ENCODE peak calls at places on chromosomes 13 and 19, in nine cellular contexts. K is GM23248, F is OCI-LY7, U is neural progenitor cell, R is HCT116, H is hepatocyte, Q is PC-3, O is MM.1S, S is SK-N-SH. V is an unnamed sample.

GRCh38 chr13:110797230-110797877 is 83.9 kb downstream of the ING1 start:
- DNase-seq in H (no peak), O (no peak), K (peak), Q (peak), R (no peak), F (no peak), U (no peak), S (no peak), V (peak)

GRCh38 chr13:46386996-46387851 is at the start of gene RUBCNL:
- DNase-seq in H (peak), Q (peak), F (peak), K (peak), O (peak), R (peak), S (peak), U (peak), V (peak)

GRCh38 chr19:55688422-55689218 is 13.6 kb downstream of the EPN1 start:
- DNase-seq in R (no peak), K (no peak), F (no peak), S (no peak), Q (no peak), U (no peak), O (no peak), H (peak), V (no peak)

GRCh38 chr13:38669234-38669964 is 17.5 kb upstream of the FREM2 start:
- DNase-seq in Q (no peak), K (no peak), H (no peak), R (no peak), F (no peak), U (no peak), O (no peak), S (no peak), V (no peak)

GRCh38 chr19:996051-996838 is 4.0 kb upstream of the GRIN3B start:
- DNase-seq in Q (peak), H (peak), K (peak), S (peak), F (no peak), O (peak), U (peak), R (no peak), V (peak)

GRCh38 chr19:22545751-22546150 is 88.4 kb upstream of the ZNF492 start:
- DNase-seq in K (peak), Q (peak), F (peak), U (peak), O (peak), R (peak), H (no peak), S (peak), V (peak)

GRCh38 chr19:441213-441823 is 19.5 kb downstream of the SHC2 start:
- DNase-seq in U (no peak), F (no peak), K (no peak), O (no peak), Q (no peak), H (no peak), R (no peak), S (no peak), V (no peak)

GRCh38 chr19:15563325-15563794 is 51.7 kb upstream of the CYP4F8 start:
- DNase-seq in H (no peak), R (no peak), K (peak), O (no peak), U (no peak), F (no peak), Q (peak), S (peak), V (no peak)

GRCh38 chr19:41711376-41712261 is 3.2 kb downstream of the CEACAM5 start:
- DNase-seq in K (no peak), H (no peak), O (no peak), R (no peak), F (no peak), S (no peak), U (no peak), Q (no peak), V (no peak)

GRCh38 chr19:34556500-34556899 is 74.9 kb downstream of the WTIP start:
- DNase-seq in F (peak), K (peak), O (peak), U (peak), Q (peak), R (peak), H (peak), S (no peak), V (peak)

GRCh38 chr19:13132471-13133166 is 14.6 kb downstream of the NACC1 start:
- DNase-seq in F (no peak), O (no peak), K (peak), Q (peak), U (no peak), S (no peak), R (no peak), H (peak), V (no peak)

GRCh38 chr13:75132800-75133695 is 348.9 kb downstream of the TBC1D4 start:
- DNase-seq in K (no peak), R (no peak), H (no peak), F (no peak), S (no peak), O (no peak), U (no peak), Q (no peak), V (no peak)

GRCh38 chr19:46211201-46211881 is 18.2 kb upstream of the IGFL1 start:
- DNase-seq in R (peak), H (peak), U (peak), F (no peak), O (no peak), S (no peak), Q (peak), K (peak), V (peak)

GRCh38 chr13:31264146-31264545 is 64.4 kb downstream of the B3GLCT start:
- DNase-seq in O (no peak), U (no peak), K (no peak), H (no peak), Q (no peak), S (no peak), F (no peak), R (no peak), V (no peak)

GRCh38 chr19:1267441-1268391 is 1.4 kb upstream of the CIRBP start:
- DNase-seq in H (no peak), F (peak), R (no peak), K (peak), O (no peak), U (peak), Q (no peak), S (no peak), V (no peak)

GRCh38 chr13:27309967-27310598 is 39.5 kb downstream of the RASL11A start:
- DNase-seq in F (no peak), H (no peak), R (peak), Q (peak), O (no peak), S (no peak), K (peak), U (no peak), V (no peak)

GRCh38 chr19:35204799-35205732 is 23.5 kb downstream of the FAM187B start:
- DNase-seq in U (no peak), Q (no peak), R (no peak), F (peak), H (no peak), S (no peak), K (no peak), O (peak), V (peak)

GRCh38 chr13:36341718-36342117 is 4.5 kb downstream of the SPART start:
- DNase-seq in K (peak), Q (peak), R (no peak), S (no peak), O (no peak), F (no peak), U (no peak), H (no peak), V (no peak)

GRCh38 chr19:17727843-17728242 is 8.6 kb downstream of the MAP1S start:
- DNase-seq in Q (no peak), S (no peak), K (no peak), H (no peak), U (no peak), O (no peak), R (no peak), F (no peak), V (no peak)

GRCh38 chr13:69109891-69110525 is 997.6 kb upstream of the ATXN8OS start:
- DNase-seq in H (peak), U (peak), R (no peak), O (no peak), K (no peak), F (no peak), Q (no peak), S (no peak), V (peak)

GRCh38 chr19:16034180-16034579 is 42.1 kb upstream of the TPM4 start:
- DNase-seq in U (no peak), H (no peak), S (peak), O (no peak), K (no peak), F (no peak), Q (no peak), R (no peak), V (no peak)

GRCh38 chr13:28618595-28618994 is 40.3 kb upstream of the POMP start:
- DNase-seq in F (no peak), Q (no peak), U (no peak), R (no peak), O (no peak), H (no peak), K (no peak), S (peak), V (no peak)

GRCh38 chr13:50731400-50731799 is 112.1 kb downstream of the DLEU7 start:
- DNase-seq in O (no peak), U (no peak), F (no peak), Q (no peak), R (no peak), K (peak), S (no peak), H (no peak), V (no peak)

GRCh38 chr13:80481589-80481988 is 140.7 kb upstream of the SPRY2 start:
- DNase-seq in K (no peak), S (no peak), R (no peak), F (no peak), U (no peak), H (no peak), O (no peak), Q (no peak), V (no peak)

GRCh38 chr13:63696055-63696454 is 2280.4 kb upstream of the PCDH20 start:
- DNase-seq in O (no peak), R (no peak), H (no peak), U (no peak), F (no peak), K (no peak), S (no peak), Q (peak), V (no peak)

GRCh38 chr13:39317284-39317683 is 279.0 kb downstream of the NHLRC3 start:
- DNase-seq in O (no peak), K (peak), Q (peak), S (no peak), F (no peak), H (no peak), U (no peak), R (no peak), V (no peak)

GRCh38 chr13:106599875-106600797 is 32.2 kb upstream of the ARGLU1 start:
- DNase-seq in H (peak), S (no peak), U (no peak), R (no peak), F (no peak), O (no peak), Q (peak), K (peak), V (no peak)

GRCh38 chr19:17070912-17071311 is 4.3 kb downstream of the HAUS8 start:
- DNase-seq in K (no peak), S (no peak), U (no peak), F (no peak), R (no peak), H (no peak), O (no peak), Q (no peak), V (no peak)

GRCh38 chr13:26019881-26020535 is 31.8 kb downstream of the SHISA2 start:
- DNase-seq in O (no peak), S (no peak), F (no peak), U (no peak), H (no peak), Q (peak), R (no peak), K (peak), V (no peak)

GRCh38 chr13:114080739-114081561 is 51.5 kb downstream of the RASA3 start:
- DNase-seq in R (no peak), H (no peak), Q (no peak), K (no peak), S (no peak), U (no peak), O (no peak), F (no peak), V (no peak)

GRCh38 chr13:76715621-76716020 is 170.6 kb downstream of the KCTD12 start:
- DNase-seq in R (no peak), K (peak), U (peak), O (no peak), S (no peak), Q (no peak), F (no peak), H (no peak), V (peak)

GRCh38 chr19:49338691-49339363 is 3.6 kb downstream of the CD37 start:
- DNase-seq in S (peak), K (peak), U (peak), H (peak), O (no peak), Q (peak), F (peak), R (no peak), V (peak)

GRCh38 chr19:37506387-37507166 is at the start of gene ZNF793:
- DNase-seq in R (no peak), O (no peak), F (peak), S (peak), K (peak), H (peak), U (peak), Q (no peak), V (peak)

GRCh38 chr13:97423300-97424045 is 10.5 kb upstream of the RAP2A start:
- DNase-seq in Q (no peak), H (no peak), K (no peak), O (no peak), S (no peak), U (no peak), F (no peak), R (no peak), V (no peak)
- H2AFZ ChIP-seq in Q (no peak), H (no peak), K (no peak), O (no peak), S (no peak), U (no peak), F (no peak), R (no peak), V (no peak)

GRCh38 chr19:51372649-51373504 is at the start of gene NKG7:
- DNase-seq in K (no peak), U (no peak), F (peak), S (no peak), O (no peak), H (no peak), R (no peak), Q (no peak), V (no peak)
- TF ChIP-seq EZH2phosphoT487 in K (no peak), U (no peak), F (no peak), S (no peak), O (no peak), H (no peak), R (no peak), Q (no peak), V (no peak)

GRCh38 chr13:90640976-90641375 is 706.5 kb upstream of the MIR17HG start:
- DNase-seq in K (peak), Q (peak), F (no peak), O (no peak), S (no peak), U (no peak), H (no peak), R (no peak), V (no peak)
- H2AFZ ChIP-seq in K (peak), Q (no peak), F (no peak), O (no peak), S (no peak), U (no peak), H (no peak), R (no peak), V (no peak)

GRCh38 chr13:51782026-51782710 is 21.8 kb downstream of the DHRS12 start:
- DNase-seq in S (no peak), U (no peak), K (no peak), R (no peak), F (no peak), O (no peak), H (peak), Q (no peak), V (no peak)
- TF ChIP-seq EZH2phosphoT487 in S (no peak), U (no peak), K (no peak), R (no peak), F (no peak), O (no peak), H (no peak), Q (no peak), V (no peak)

GRCh38 chr19:18789422-18789832 is 1.7 kb downstream of the COMP start:
- DNase-seq in S (no peak), U (no peak), F (no peak), O (no peak), Q (no peak), K (no peak), R (no peak), H (no peak), V (no peak)
- H2AFZ ChIP-seq in S (no peak), U (no peak), F (no peak), O (no peak), Q (no peak), K (no peak), R (no peak), H (no peak), V (no peak)

GRCh38 chr19:29714953-29715694 is at the start of gene C19orf12:
- DNase-seq in R (no peak), O (peak), K (peak), Q (peak), U (peak), F (peak), S (peak), H (peak), V (peak)
- TF ChIP-seq EZH2phosphoT487 in R (no peak), O (no peak), K (no peak), Q (no peak), U (no peak), F (no peak), S (no peak), H (no peak), V (no peak)